ENCODE peak calls at places on chromosome 5, in five cellular contexts. One of them, this sample, is unnamed.

GRCh38 chr5:119330367-119331183 is 25.2 kb upstream of the TNFAIP8 start:
- DNase-seq in lower lobe of right lung: no peak
- DNase-seq in iPS DF 19.7: no peak
- DNase-seq in OCI-LY7: no peak
- DNase-seq in T-cell: peak
- DNase-seq in this sample: no peak

GRCh38 chr5:87094347-87094746 is 173.3 kb upstream of the RASA1 start:
- DNase-seq in lower lobe of right lung: no peak
- DNase-seq in iPS DF 19.7: no peak
- DNase-seq in OCI-LY7: no peak
- DNase-seq in T-cell: no peak
- DNase-seq in this sample: no peak

GRCh38 chr5:169084775-169085566 is 216.0 kb downstream of the SLIT3 start:
- DNase-seq in lower lobe of right lung: no peak
- DNase-seq in iPS DF 19.7: no peak
- DNase-seq in OCI-LY7: no peak
- DNase-seq in T-cell: no peak
- DNase-seq in this sample: no peak

GRCh38 chr5:68544656-68545565 is 329.4 kb downstream of the PIK3R1 start:
- DNase-seq in lower lobe of right lung: no peak
- DNase-seq in iPS DF 19.7: no peak
- DNase-seq in OCI-LY7: no peak
- DNase-seq in T-cell: no peak
- DNase-seq in this sample: no peak

GRCh38 chr5:85140471-85140870 is 755.8 kb upstream of the EDIL3 start:
- DNase-seq in lower lobe of right lung: no peak
- DNase-seq in iPS DF 19.7: no peak
- DNase-seq in OCI-LY7: no peak
- DNase-seq in T-cell: no peak
- DNase-seq in this sample: no peak

GRCh38 chr5:143106175-143106574 is 297.3 kb downstream of the NR3C1 start:
- DNase-seq in lower lobe of right lung: no peak
- DNase-seq in iPS DF 19.7: no peak
- DNase-seq in OCI-LY7: peak
- DNase-seq in T-cell: no peak
- DNase-seq in this sample: no peak

GRCh38 chr5:8848997-8849585 is 696.8 kb downstream of the SEMA5A start:
- DNase-seq in lower lobe of right lung: no peak
- DNase-seq in iPS DF 19.7: no peak
- DNase-seq in OCI-LY7: no peak
- DNase-seq in T-cell: no peak
- DNase-seq in this sample: no peak

GRCh38 chr5:126927424-126927823 is 102.9 kb downstream of the MARCHF3 start:
- DNase-seq in lower lobe of right lung: no peak
- DNase-seq in iPS DF 19.7: no peak
- DNase-seq in OCI-LY7: no peak
- DNase-seq in T-cell: no peak
- DNase-seq in this sample: no peak

GRCh38 chr5:42951169-42951846 is 88.8 kb downstream of the ANXA2R start:
- DNase-seq in lower lobe of right lung: peak
- DNase-seq in iPS DF 19.7: no peak
- DNase-seq in OCI-LY7: peak
- DNase-seq in T-cell: peak
- DNase-seq in this sample: peak

GRCh38 chr5:41790038-41790776 is 80.0 kb downstream of the OXCT1 start:
- DNase-seq in lower lobe of right lung: no peak
- DNase-seq in iPS DF 19.7: no peak
- DNase-seq in OCI-LY7: no peak
- DNase-seq in T-cell: no peak
- DNase-seq in this sample: no peak

GRCh38 chr5:178301641-178302040 is 69.0 kb upstream of the PHYKPL start:
- DNase-seq in lower lobe of right lung: peak
- DNase-seq in iPS DF 19.7: no peak
- DNase-seq in OCI-LY7: no peak
- DNase-seq in T-cell: no peak
- DNase-seq in this sample: no peak

GRCh38 chr5:93342563-93343061 is 238.4 kb downstream of the NR2F1-AS1 start:
- DNase-seq in lower lobe of right lung: no peak
- DNase-seq in iPS DF 19.7: no peak
- DNase-seq in OCI-LY7: no peak
- DNase-seq in T-cell: no peak
- DNase-seq in this sample: no peak

GRCh38 chr5:1516615-1517601 is 6.9 kb downstream of the LPCAT1 start:
- DNase-seq in lower lobe of right lung: peak
- DNase-seq in iPS DF 19.7: no peak
- DNase-seq in OCI-LY7: no peak
- DNase-seq in T-cell: no peak
- DNase-seq in this sample: no peak

GRCh38 chr5:138351056-138351455 is 1.4 kb upstream of the KDM3B start:
- DNase-seq in lower lobe of right lung: no peak
- DNase-seq in iPS DF 19.7: no peak
- DNase-seq in OCI-LY7: no peak
- DNase-seq in T-cell: no peak
- DNase-seq in this sample: no peak

GRCh38 chr5:125439243-125439642 is 692.8 kb upstream of the ZNF608 start:
- DNase-seq in lower lobe of right lung: no peak
- DNase-seq in iPS DF 19.7: no peak
- DNase-seq in OCI-LY7: no peak
- DNase-seq in T-cell: no peak
- DNase-seq in this sample: no peak

GRCh38 chr5:130189961-130190360 is 285.7 kb downstream of the CHSY3 start:
- DNase-seq in lower lobe of right lung: no peak
- DNase-seq in iPS DF 19.7: no peak
- DNase-seq in OCI-LY7: no peak
- DNase-seq in T-cell: no peak
- DNase-seq in this sample: no peak

GRCh38 chr5:60677831-60678664 is 21.9 kb downstream of the DEPDC1B start:
- DNase-seq in lower lobe of right lung: no peak
- DNase-seq in iPS DF 19.7: no peak
- DNase-seq in OCI-LY7: peak
- DNase-seq in T-cell: no peak
- DNase-seq in this sample: no peak

GRCh38 chr5:96114736-96115466 is 153.2 kb upstream of the ELL2 start:
- DNase-seq in lower lobe of right lung: no peak
- DNase-seq in iPS DF 19.7: no peak
- DNase-seq in OCI-LY7: no peak
- DNase-seq in T-cell: no peak
- DNase-seq in this sample: no peak

GRCh38 chr5:131163315-131164119 is 1.5 kb downstream of the HINT1 start:
- DNase-seq in lower lobe of right lung: no peak
- DNase-seq in iPS DF 19.7: no peak
- DNase-seq in OCI-LY7: peak
- DNase-seq in T-cell: no peak
- DNase-seq in this sample: no peak

GRCh38 chr5:26833596-26833995 is 204.8 kb downstream of the CDH9 start:
- DNase-seq in lower lobe of right lung: no peak
- DNase-seq in iPS DF 19.7: no peak
- DNase-seq in OCI-LY7: no peak
- DNase-seq in T-cell: no peak
- DNase-seq in this sample: no peak

GRCh38 chr5:128101676-128102075 is 18.1 kb downstream of the SLC12A2 start:
- DNase-seq in lower lobe of right lung: no peak
- DNase-seq in iPS DF 19.7: no peak
- DNase-seq in OCI-LY7: no peak
- DNase-seq in T-cell: no peak
- DNase-seq in this sample: no peak

GRCh38 chr5:153749941-153750340 is 259.5 kb downstream of the GRIA1 start:
- DNase-seq in lower lobe of right lung: no peak
- DNase-seq in iPS DF 19.7: no peak
- DNase-seq in OCI-LY7: no peak
- DNase-seq in T-cell: no peak
- DNase-seq in this sample: no peak

GRCh38 chr5:32100230-32100629 is 73.9 kb downstream of the GOLPH3 start:
- DNase-seq in lower lobe of right lung: no peak
- DNase-seq in iPS DF 19.7: no peak
- DNase-seq in OCI-LY7: no peak
- DNase-seq in T-cell: no peak
- DNase-seq in this sample: no peak

GRCh38 chr5:134113908-134114875 is at the start of gene TCF7:
- DNase-seq in lower lobe of right lung: peak
- DNase-seq in iPS DF 19.7: no peak
- DNase-seq in OCI-LY7: peak
- DNase-seq in T-cell: peak
- DNase-seq in this sample: peak

GRCh38 chr5:172548311-172548731 is 92.7 kb upstream of the NEURL1B start:
- DNase-seq in lower lobe of right lung: no peak
- DNase-seq in iPS DF 19.7: no peak
- DNase-seq in OCI-LY7: no peak
- DNase-seq in T-cell: no peak
- DNase-seq in this sample: no peak

GRCh38 chr5:92687793-92688467 is 893.1 kb downstream of the NR2F1-AS1 start:
- DNase-seq in lower lobe of right lung: no peak
- DNase-seq in iPS DF 19.7: peak
- DNase-seq in OCI-LY7: no peak
- DNase-seq in T-cell: no peak
- DNase-seq in this sample: no peak

GRCh38 chr5:73045623-73046022 is 74.8 kb upstream of the TMEM171 start:
- DNase-seq in lower lobe of right lung: no peak
- DNase-seq in iPS DF 19.7: no peak
- DNase-seq in OCI-LY7: no peak
- DNase-seq in T-cell: no peak
- DNase-seq in this sample: no peak

GRCh38 chr5:151696470-151697061 is 9.9 kb upstream of the SPARC start:
- DNase-seq in lower lobe of right lung: no peak
- DNase-seq in iPS DF 19.7: no peak
- DNase-seq in OCI-LY7: no peak
- DNase-seq in T-cell: no peak
- DNase-seq in this sample: no peak

GRCh38 chr5:136285501-136285900 is 79.8 kb downstream of the TRPC7 start:
- DNase-seq in lower lobe of right lung: no peak
- DNase-seq in iPS DF 19.7: no peak
- DNase-seq in OCI-LY7: no peak
- DNase-seq in T-cell: no peak
- DNase-seq in this sample: no peak

GRCh38 chr5:111013011-111013410 is 58.5 kb upstream of the TSLP start:
- DNase-seq in lower lobe of right lung: no peak
- DNase-seq in iPS DF 19.7: no peak
- DNase-seq in OCI-LY7: no peak
- DNase-seq in T-cell: no peak
- DNase-seq in this sample: no peak

GRCh38 chr5:181237758-181238385 is 5.8 kb downstream of the RACK1 start:
- DNase-seq in lower lobe of right lung: no peak
- DNase-seq in iPS DF 19.7: no peak
- DNase-seq in OCI-LY7: no peak
- DNase-seq in T-cell: no peak
- DNase-seq in this sample: no peak

GRCh38 chr5:176846335-176847140 is 36.2 kb downstream of the UNC5A start:
- DNase-seq in lower lobe of right lung: no peak
- DNase-seq in iPS DF 19.7: no peak
- DNase-seq in OCI-LY7: no peak
- DNase-seq in T-cell: no peak
- DNase-seq in this sample: no peak

GRCh38 chr5:158751961-158752655 is 347.6 kb downstream of the EBF1 start:
- DNase-seq in lower lobe of right lung: no peak
- DNase-seq in iPS DF 19.7: no peak
- DNase-seq in OCI-LY7: peak
- DNase-seq in T-cell: no peak
- DNase-seq in this sample: no peak

GRCh38 chr5:151037561-151038291 is 17.3 kb downstream of the GPX3 start:
- DNase-seq in lower lobe of right lung: no peak
- DNase-seq in iPS DF 19.7: no peak
- DNase-seq in OCI-LY7: no peak
- DNase-seq in T-cell: no peak
- DNase-seq in this sample: no peak

GRCh38 chr5:137995077-137995746 is 37.7 kb downstream of the FAM13B start:
- DNase-seq in lower lobe of right lung: no peak
- DNase-seq in iPS DF 19.7: no peak
- DNase-seq in OCI-LY7: no peak
- DNase-seq in T-cell: no peak
- DNase-seq in this sample: no peak

GRCh38 chr5:132253008-132253441 is 4.5 kb upstream of the PDLIM4 start:
- DNase-seq in lower lobe of right lung: no peak
- DNase-seq in iPS DF 19.7: no peak
- DNase-seq in OCI-LY7: no peak
- DNase-seq in T-cell: no peak
- DNase-seq in this sample: no peak

GRCh38 chr5:125412051-125412560 is 665.7 kb upstream of the ZNF608 start:
- DNase-seq in lower lobe of right lung: no peak
- DNase-seq in iPS DF 19.7: peak
- DNase-seq in OCI-LY7: peak
- DNase-seq in T-cell: no peak
- DNase-seq in this sample: no peak

GRCh38 chr5:174436805-174437204 is 287.6 kb upstream of the MSX2 start:
- DNase-seq in lower lobe of right lung: no peak
- DNase-seq in iPS DF 19.7: no peak
- DNase-seq in OCI-LY7: no peak
- DNase-seq in T-cell: no peak
- DNase-seq in this sample: no peak